ENCODE peak calls at places on chromosomes 4 and X, in eight cellular contexts. F is progenitor cell of endocrine pancreas, T is A549, J is sigmoid colon, N is nephron progenitor cell, K is dorsolateral prefrontal cortex, Q is uterus, G is ovary. Z is an unnamed sample.

GRCh38 chr4:109875106-109875505 is 27.2 kb downstream of the LRIT3 start:
- DNase-seq in F (no peak), T (no peak), J (no peak), N (no peak), K (no peak), Q (no peak), G (no peak), Z (no peak)

GRCh38 chrX:40085086-40085551 is 12.6 kb downstream of the BCOR start:
- DNase-seq in F (no peak), T (no peak), J (no peak), N (no peak), K (no peak), Q (no peak), G (peak; percentile 44), Z (no peak)

GRCh38 chrX:23820235-23820782 is 37.3 kb downstream of the SAT1 start:
- DNase-seq in F (no peak), T (no peak), J (no peak), N (no peak), K (no peak), Q (no peak), G (no peak), Z (no peak)

GRCh38 chrX:42495139-42495538 is 282.8 kb downstream of the PPP1R2C start:
- DNase-seq in F (no peak), T (no peak), J (no peak), N (no peak), K (no peak), Q (no peak), G (no peak), Z (no peak)

GRCh38 chr4:135122457-135122856 is 920.9 kb upstream of the PABPC4L start:
- DNase-seq in F (no peak), T (no peak), J (no peak), N (no peak), K (no peak), Q (no peak), G (no peak), Z (no peak)

GRCh38 chrX:39969099-39969825 is 128.5 kb downstream of the BCOR start:
- DNase-seq in F (no peak), T (no peak), J (no peak), N (peak; percentile 71), K (no peak), Q (no peak), G (no peak), Z (no peak)

GRCh38 chr4:53917719-53918118 is 146.7 kb downstream of the CHIC2 start:
- DNase-seq in F (no peak), T (no peak), J (no peak), N (no peak), K (no peak), Q (no peak), G (no peak), Z (no peak)

GRCh38 chr4:174120446-174121142 is 162.9 kb downstream of the FBXO8 start:
- DNase-seq in F (peak; percentile 34), T (peak; percentile 81), J (peak; percentile 74), N (peak; percentile 56), K (no peak), Q (peak; percentile 61), G (peak; percentile 69), Z (no peak)

GRCh38 chr4:101458914-101459313 is 111.6 kb upstream of the PPP3CA start:
- DNase-seq in F (no peak), T (no peak), J (no peak), N (no peak), K (no peak), Q (no peak), G (no peak), Z (no peak)

GRCh38 chr4:110062166-110062565 is 136.2 kb downstream of the ELOVL6 start:
- DNase-seq in F (no peak), T (no peak), J (no peak), N (no peak), K (peak; percentile 76), Q (no peak), G (no peak), Z (no peak)

GRCh38 chr4:48778431-48779094 is 1.5 kb downstream of the FRYL start:
- DNase-seq in F (no peak), T (no peak), J (no peak), N (no peak), K (no peak), Q (no peak), G (no peak), Z (no peak)

GRCh38 chr4:41304221-41304620 is 47.5 kb downstream of the UCHL1 start:
- DNase-seq in F (no peak), T (no peak), J (no peak), N (no peak), K (no peak), Q (no peak), G (no peak), Z (no peak)

GRCh38 chr4:1544861-1545275 is 138.6 kb upstream of the NKX1-1 start:
- DNase-seq in F (no peak), T (peak; percentile 63), J (no peak), N (no peak), K (no peak), Q (no peak), G (no peak), Z (no peak)

GRCh38 chrX:122945328-122945727 is 238.8 kb upstream of the GRIA3 start:
- DNase-seq in F (no peak), T (no peak), J (no peak), N (no peak), K (no peak), Q (no peak), G (no peak), Z (no peak)

GRCh38 chr4:172997851-172998250 is 170.8 kb upstream of the GALNT7 start:
- DNase-seq in F (no peak), T (no peak), J (no peak), N (no peak), K (no peak), Q (no peak), G (no peak), Z (no peak)

GRCh38 chr4:154036856-154037255 is 248.0 kb upstream of the SFRP2 start:
- DNase-seq in F (no peak), T (no peak), J (no peak), N (no peak), K (no peak), Q (no peak), G (no peak), Z (no peak)

GRCh38 chr4:77073106-77073858 is 2.5 kb downstream of the CCNI start:
- DNase-seq in F (no peak), T (no peak), J (no peak), N (no peak), K (no peak), Q (no peak), G (no peak), Z (no peak)

GRCh38 chrX:29143356-29143755 is 556.1 kb downstream of the IL1RAPL1 start:
- DNase-seq in F (no peak), T (no peak), J (no peak), N (no peak), K (no peak), Q (no peak), G (no peak), Z (no peak)

DNA sequence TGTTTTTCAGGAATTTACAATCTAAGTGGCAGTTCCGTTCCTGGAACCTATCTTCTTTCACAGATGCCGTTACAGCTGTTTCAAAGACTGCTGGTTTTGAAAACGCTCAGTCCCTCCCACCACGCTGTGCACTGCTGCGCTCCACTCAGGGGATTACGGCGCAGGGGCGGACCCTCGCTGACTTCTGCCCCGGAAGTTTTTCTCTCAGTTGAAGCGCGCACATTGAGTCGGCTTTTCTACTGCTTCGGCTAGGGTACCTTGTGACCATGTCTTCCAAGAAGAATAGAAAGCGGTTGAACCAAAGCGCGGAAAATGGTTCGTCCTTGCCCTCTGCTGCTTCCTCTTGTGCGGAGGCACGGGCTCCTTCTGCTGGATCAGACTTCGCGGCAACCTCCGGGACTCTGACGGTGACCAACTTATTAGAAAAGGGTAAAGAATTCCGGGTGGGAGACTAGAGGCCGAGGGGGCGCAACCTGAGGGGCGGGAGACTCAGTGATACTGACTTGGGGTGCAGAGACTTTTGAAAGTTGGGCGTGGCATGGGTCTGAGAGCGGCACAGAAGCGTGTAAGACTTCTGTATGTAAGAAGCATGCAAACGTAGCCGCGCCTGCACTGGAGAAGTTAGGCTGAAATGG is 597 bp upstream of the NUDT6 start:
- DNase-seq in F (peak; percentile 56), T (peak; percentile 87), J (peak; percentile 92), N (peak; percentile 81), K (peak; percentile 91), Q (peak; percentile 83), G (peak; percentile 73), Z (peak; percentile 83)
- TF ChIP-seq CTCF in F (no peak), T (no peak), J (no peak), N (no peak), K (no peak), Q (no peak), G (no peak), Z (no peak)

GRCh38 chr4:130361616-130362015 is 1265.7 kb downstream of the C4orf33 start:
- DNase-seq in F (no peak), T (no peak), J (no peak), N (no peak), K (no peak), Q (no peak), G (no peak), Z (no peak)

GRCh38 chr4:130359537-130359936 is 1263.6 kb downstream of the C4orf33 start:
- DNase-seq in F (no peak), T (peak; percentile 2), J (no peak), N (no peak), K (no peak), Q (no peak), G (no peak), Z (no peak)

GRCh38 chr4:130356873-130357272 is 1260.9 kb downstream of the C4orf33 start:
- DNase-seq in F (no peak), T (no peak), J (no peak), N (no peak), K (no peak), Q (no peak), G (no peak), Z (no peak)
- TF ChIP-seq CTCF in F (no peak), T (no peak), J (no peak), N (no peak), K (no peak), Q (no peak), G (no peak), Z (no peak)

GRCh38 chr4:163350672-163351071 is 7.0 kb downstream of the NPY5R start:
- DNase-seq in F (no peak), T (no peak), J (no peak), N (no peak), K (no peak), Q (no peak), G (no peak), Z (no peak)

GRCh38 chr4:163353054-163353453 is 9.4 kb downstream of the NPY5R start:
- DNase-seq in F (no peak), T (no peak), J (no peak), N (no peak), K (no peak), Q (no peak), G (no peak), Z (no peak)

GRCh38 chr4:163356104-163356503 is 12.4 kb downstream of the NPY5R start:
- DNase-seq in F (no peak), T (no peak), J (no peak), N (no peak), K (no peak), Q (no peak), G (no peak), Z (no peak)
- TF ChIP-seq CTCF in F (peak; percentile 30), T (no peak), J (no peak), N (no peak), K (no peak), Q (no peak), G (no peak), Z (peak; percentile 51)

DNA sequence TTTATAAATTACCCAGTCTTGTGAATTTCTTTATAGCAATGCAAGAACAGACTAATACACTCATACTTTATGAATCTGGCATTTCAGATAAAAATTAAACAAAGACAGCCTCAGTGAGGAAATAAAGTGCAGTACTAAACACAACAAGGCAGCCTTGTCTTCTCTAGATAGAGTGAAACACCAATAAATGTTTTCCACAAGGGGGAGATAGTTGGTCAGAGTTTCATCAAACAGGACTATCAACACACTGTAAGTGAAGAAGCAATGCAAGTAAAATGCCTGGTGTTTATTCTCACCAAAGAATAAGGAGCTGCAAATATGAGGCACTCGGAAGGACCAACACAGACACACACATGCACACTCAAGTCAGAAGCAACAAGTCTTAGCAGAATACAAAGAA is 62.8 kb downstream of the FAM9B start:
- DNase-seq in F (no peak), T (peak; percentile 67), J (no peak), N (no peak), K (no peak), Q (no peak), G (no peak), Z (no peak)
- TF ChIP-seq CTCF in F (peak; percentile 41), T (peak; percentile 52), J (peak; percentile 33), N (no peak), K (peak; percentile 31), Q (peak; percentile 21), G (no peak), Z (peak; percentile 63)